ENCODE peak calls at places on chromosome 19, in four cellular contexts. Y is adrenal gland, A is HCT116, F is colonic mucosa. E is an unnamed sample.

GRCh38 chr19:43435775-43436174 is 21.1 kb downstream of the TEX101 start:
- DNase-seq in A (no peak), Y (no peak), F (no peak), E (no peak)

GRCh38 chr19:2661615-2662014 is 40.9 kb downstream of the GNG7 start:
- DNase-seq in A (peak; percentile 22), F (no peak), Y (no peak), E (peak; percentile 71)

GRCh38 chr19:11905928-11906327 is 18.3 kb downstream of the ZNF69 start:
- DNase-seq in A (no peak), F (no peak), Y (no peak), E (no peak)

GRCh38 chr19:1671716-1672037 is 19.3 kb upstream of the TCF3 start:
- DNase-seq in F (no peak), A (no peak), Y (no peak), E (no peak)

GRCh38 chr19:36051637-36052036 is 2.4 kb downstream of the THAP8 start:
- DNase-seq in A (no peak), Y (no peak), F (no peak), E (peak; percentile 80)

GRCh38 chr19:18972851-18973250 is 31.8 kb upstream of the HOMER3 start:
- DNase-seq in Y (no peak), A (no peak), F (no peak), E (no peak)

GRCh38 chr19:41869374-41869955 is 7.6 kb upstream of the CD79A start:
- DNase-seq in A (no peak), F (no peak), Y (no peak), E (no peak)

GRCh38 chr19:19269952-19270694 is 3.0 kb downstream of the TM6SF2 start:
- DNase-seq in F (no peak), A (no peak), Y (no peak), E (peak; percentile 80)

GRCh38 chr19:58497634-58498170 is 14.1 kb downstream of the SLC27A5 start:
- DNase-seq in A (no peak), F (no peak), Y (no peak), E (no peak)

GRCh38 chr19:11551603-11552235 is 7.3 kb downstream of the ELOF1 start:
- DNase-seq in Y (no peak), A (no peak), F (no peak), E (peak; percentile 88)

GRCh38 chr19:51664997-51665396 is 18.4 kb upstream of the SIGLEC14 start:
- DNase-seq in F (no peak), Y (no peak), A (no peak), E (no peak)

GRCh38 chr19:4088975-4089374 is 22.3 kb upstream of the ZBTB7A start:
- DNase-seq in Y (no peak), A (no peak), F (peak; percentile 29), E (no peak)

GRCh38 chr19:4090351-4091220 is 23.9 kb upstream of the ZBTB7A start:
- DNase-seq in F (no peak), Y (no peak), A (no peak), E (no peak)

GRCh38 chr19:4089400-4089908 is 22.8 kb upstream of the ZBTB7A start:
- DNase-seq in F (peak; percentile 36), A (no peak), Y (no peak), E (no peak)

GRCh38 chr19:4088065-4088679 is 21.5 kb upstream of the ZBTB7A start:
- DNase-seq in Y (no peak), A (no peak), F (no peak), E (no peak)

DNA sequence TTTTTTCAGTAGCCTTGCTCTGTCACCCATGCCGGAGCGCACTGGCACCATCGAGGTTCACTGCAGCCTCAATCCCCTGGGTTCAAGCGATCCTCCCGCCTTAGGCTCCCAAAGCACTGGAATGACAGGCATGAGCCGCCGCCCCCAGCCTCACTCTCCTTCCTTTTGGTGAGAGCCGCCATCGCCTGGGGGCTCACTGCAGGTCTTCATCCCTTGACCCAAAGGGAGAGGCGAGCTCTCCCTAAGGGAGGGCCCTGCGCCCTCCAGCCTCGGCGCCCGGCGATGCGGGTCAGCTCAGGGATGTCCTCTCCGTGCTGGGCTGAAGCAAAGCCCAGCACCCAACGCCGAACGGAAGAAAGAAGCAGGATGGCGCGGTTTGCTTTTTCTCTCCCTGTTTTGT is 23.2 kb upstream of the ZBTB7A start:
- DNase-seq in A (no peak), F (no peak), Y (no peak), E (no peak)
- TF ChIP-seq CTCF in A (no peak), F (no peak), Y (no peak), E (no peak)

GRCh38 chr19:55678121-55678671 is 3.2 kb downstream of the EPN1 start:
- DNase-seq in A (no peak), Y (peak; percentile 71), F (no peak), E (no peak)
- H3K4me1 ChIP-seq in A (peaks cover 37% of the 10 kb centered on the region), Y (peaks cover 64% of the 10 kb centered on the region), F (peaks cover 29% of the 10 kb centered on the region), E (peaks cover 3% of the 10 kb centered on the region)

DNA sequence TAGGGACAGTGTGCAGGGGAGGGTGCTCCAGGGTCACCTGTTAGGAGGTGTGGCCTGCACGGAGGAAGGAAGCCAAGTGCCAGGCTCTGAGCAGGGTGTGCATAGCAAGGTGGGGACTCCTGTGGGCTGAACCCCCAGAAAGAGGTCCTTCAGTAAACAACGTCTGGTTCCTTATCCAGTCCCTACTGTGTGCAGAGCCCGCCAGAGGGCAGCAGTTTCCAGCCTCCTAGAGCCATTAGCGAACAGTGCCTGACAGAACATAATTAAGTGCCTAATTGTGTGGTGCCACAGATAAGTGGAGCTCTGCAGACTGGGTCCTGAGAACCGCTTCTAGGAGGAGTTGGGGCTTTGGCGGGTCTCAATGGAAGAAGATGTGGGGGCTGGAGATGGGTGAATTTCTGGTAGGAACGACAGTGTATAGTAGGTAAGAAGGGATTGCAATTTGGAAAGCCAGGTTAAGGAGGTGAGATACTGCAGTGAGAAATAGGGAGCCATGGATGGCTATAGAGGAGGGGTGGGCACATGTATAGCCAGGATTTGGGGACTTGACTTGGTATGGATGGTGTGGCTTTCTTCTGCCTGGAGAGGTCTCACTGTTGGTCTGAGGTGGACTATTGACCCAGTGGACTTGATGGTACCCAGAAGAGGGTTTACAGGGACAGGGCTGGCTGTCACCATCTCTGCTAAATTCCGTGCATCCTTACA is 323.1 kb downstream of the ZNF536 start:
- DNase-seq in Y (peak; percentile 44), F (no peak), A (no peak), E (peak; percentile 86)
- TF ChIP-seq CTCF in Y (no peak), F (no peak), A (peak; percentile 35), E (peak; percentile 80)

GRCh38 chr19:38043649-38044144 is 136.7 kb downstream of the SIPA1L3 start:
- DNase-seq in A (no peak), Y (no peak), F (no peak), E (peak; percentile 64)

GRCh38 chr19:38045554-38046253 is 138.7 kb downstream of the SIPA1L3 start:
- DNase-seq in F (no peak), Y (no peak), A (no peak), E (peak; percentile 64)

GRCh38 chr19:38042132-38042531 is 135.1 kb downstream of the SIPA1L3 start:
- DNase-seq in A (no peak), F (no peak), Y (no peak), E (no peak)

GRCh38 chr19:38046254-38047047 is 139.4 kb downstream of the SIPA1L3 start:
- DNase-seq in A (no peak), Y (no peak), F (peak; percentile 31), E (no peak)

GRCh38 chr19:38044267-38045111 is 137.5 kb downstream of the SIPA1L3 start:
- DNase-seq in Y (no peak), F (no peak), A (no peak), E (peak; percentile 74)
- H3K4me1 ChIP-seq in Y (no peaks in the 10 kb centered on the region), F (no peaks in the 10 kb centered on the region), A (peaks cover 9% of the 10 kb centered on the region), E (peaks cover 3% of the 10 kb centered on the region)

GRCh38 chr19:55342044-55342531 is 2.4 kb downstream of the KMT5C start:
- DNase-seq in F (no peak), A (no peak), Y (no peak), E (no peak)

GRCh38 chr19:55340144-55340783 is 588 bp downstream of the KMT5C start:
- DNase-seq in Y (peak; percentile 63), F (peak; percentile 43), A (no peak), E (peak; percentile 78)

GRCh38 chr19:55339225-55340143 is at the start of gene KMT5C:
- DNase-seq in F (peak; percentile 100), A (peak; percentile 100), Y (peak; percentile 100), E (peak; percentile 100)

GRCh38 chr19:55341191-55342043 is 1.7 kb downstream of the KMT5C start:
- DNase-seq in Y (peak; percentile 86), A (peak; percentile 21), F (peak; percentile 87), E (peak; percentile 94)

DNA sequence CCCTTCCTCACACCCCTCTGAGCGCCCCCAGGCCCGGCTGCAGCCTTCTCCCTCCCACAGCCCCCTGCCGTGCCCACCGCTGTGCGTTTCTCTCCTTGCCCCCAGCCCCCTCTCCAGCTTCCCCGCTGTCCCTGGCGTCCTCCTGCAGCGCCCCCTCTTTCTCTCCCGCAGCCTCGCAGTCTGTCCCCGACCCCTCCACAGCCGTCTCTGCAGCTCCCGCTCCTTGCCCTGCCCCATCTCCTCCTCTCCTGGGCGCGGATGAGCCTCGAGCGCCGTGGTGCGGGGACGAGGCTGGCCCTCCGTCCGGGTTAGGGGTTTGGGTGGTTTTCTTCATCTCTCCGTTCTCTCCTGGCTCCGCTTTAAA is 1.1 kb downstream of the KMT5C start:
- DNase-seq in A (no peak), F (peak; percentile 39), Y (no peak), E (no peak)
- TF ChIP-seq CTCF in A (no peak), F (no peak), Y (no peak), E (peak; percentile 24)

DNA sequence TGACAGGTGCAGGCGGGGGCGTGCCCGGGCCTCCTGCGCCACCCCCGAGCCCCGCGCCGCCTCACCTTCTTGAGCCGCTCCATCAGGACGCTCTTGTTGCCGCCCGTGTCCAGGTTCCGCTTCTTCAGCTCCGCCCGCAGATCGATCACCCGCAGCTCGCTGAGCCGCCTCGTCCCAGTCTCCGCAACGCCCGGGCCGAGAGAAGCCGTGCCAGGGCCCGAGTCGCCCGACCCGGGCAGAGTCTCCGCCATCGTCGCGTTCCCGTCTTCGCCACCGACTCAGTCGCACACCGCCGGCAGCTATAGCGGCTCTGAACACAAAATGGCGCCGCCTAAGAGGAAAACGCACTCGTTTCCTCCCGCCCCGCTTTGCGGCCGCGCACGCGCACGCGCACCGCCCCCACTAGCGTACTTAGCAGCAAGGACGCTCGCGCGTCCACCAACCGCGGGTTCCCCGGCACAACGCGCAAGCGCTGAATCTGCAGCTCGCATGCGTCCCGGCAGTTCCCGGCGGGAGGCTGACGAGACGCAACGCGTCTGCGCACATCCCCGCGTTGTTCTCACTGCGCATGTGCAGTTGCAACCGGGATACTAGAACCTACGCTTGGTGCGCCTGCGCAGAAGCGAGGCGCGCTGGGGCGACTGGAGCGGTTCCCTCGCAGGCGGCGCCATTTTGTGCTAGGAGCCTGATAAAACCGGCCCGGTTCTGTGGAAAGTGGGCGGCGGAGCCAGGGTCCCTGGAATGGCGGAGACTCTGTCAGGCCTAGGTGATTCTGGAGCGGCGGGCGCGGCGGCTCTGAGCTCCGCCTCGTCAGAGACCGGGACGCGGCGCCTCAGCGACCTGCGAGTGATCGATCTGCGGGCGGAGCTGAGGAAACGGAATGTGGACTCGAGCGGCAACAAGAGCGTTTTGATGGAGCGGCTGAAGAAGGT is at the start of the genes SAFB and SAFB2:
- DNase-seq in Y (peak; percentile 100), A (peak; percentile 99), F (peak; percentile 99), E (peak; percentile 99)
- H3K4me1 ChIP-seq in Y (peaks cover 24% of the 10 kb centered on the region), A (peaks cover 24% of the 10 kb centered on the region), F (peaks cover 9% of the 10 kb centered on the region), E (peaks cover 10% of the 10 kb centered on the region)

GRCh38 chr19:6772028-6772865 is at the start of gene VAV1:
- DNase-seq in F (peak; percentile 74), A (no peak), Y (no peak), E (peak; percentile 57)
- TF ChIP-seq CTCF in F (no peak), A (peak; percentile 20), Y (no peak), E (peak; percentile 45)